ENCODE peak calls at places on chromosomes 2 and 18, in seven cellular contexts. D is GM13976, T is cardiac muscle cell, R is activated B cell treated with CpG ODN at 0.5 μM for 24 hours, Q is transverse colon, P is right atrium auricular region, S is psoas muscle. G is an unnamed sample.

GRCh38 chr18:9726936-9727335 is 18.8 kb downstream of the RAB31 start:
- DNase-seq in D (no peak), T (no peak), R (no peak), Q (no peak), P (peak), S (no peak), G (no peak)

GRCh38 chr18:74836296-74837139 is 238.8 kb downstream of the ZNF407 start:
- DNase-seq in D (no peak), T (peak), R (no peak), Q (peak), P (no peak), S (no peak), G (no peak)

GRCh38 chr2:147108553-147108952 is 736.3 kb upstream of the ACVR2A start:
- DNase-seq in D (no peak), T (no peak), R (no peak), Q (no peak), P (no peak), S (no peak), G (no peak)

GRCh38 chr2:10389596-10389995 is 58.5 kb downstream of the ODC1 start:
- DNase-seq in D (no peak), T (no peak), R (no peak), Q (peak), P (no peak), S (no peak), G (no peak)

GRCh38 chr2:10173258-10174005 is 50.9 kb downstream of the RRM2 start:
- DNase-seq in D (no peak), T (no peak), R (no peak), Q (no peak), P (no peak), S (no peak), G (no peak)

GRCh38 chr2:55430536-55430935 is 10.9 kb upstream of the CCDC88A start:
- DNase-seq in D (no peak), T (no peak), R (no peak), Q (no peak), P (no peak), S (no peak), G (no peak)

GRCh38 chr18:10290244-10291240 is 163.9 kb upstream of the APCDD1 start:
- DNase-seq in D (no peak), T (no peak), R (no peak), Q (no peak), P (no peak), S (no peak), G (no peak)

GRCh38 chr18:57575542-57575941 is 11.0 kb downstream of the FECH start:
- DNase-seq in D (no peak), T (no peak), R (no peak), Q (no peak), P (no peak), S (no peak), G (no peak)

GRCh38 chr2:182866095-182866460 is 359 bp downstream of the FRZB start:
- DNase-seq in D (peak), T (peak), R (no peak), Q (no peak), P (no peak), S (no peak), G (no peak)

GRCh38 chr2:199055336-199055735 is 402.4 kb downstream of the SATB2 start:
- DNase-seq in D (no peak), T (no peak), R (no peak), Q (no peak), P (no peak), S (no peak), G (no peak)

GRCh38 chr2:135664623-135665068 is 77.0 kb upstream of the UBXN4 start:
- DNase-seq in D (peak), T (no peak), R (no peak), Q (no peak), P (no peak), S (no peak), G (no peak)

GRCh38 chr2:101617786-101618185 is 79.7 kb upstream of the MAP4K4 start:
- DNase-seq in D (no peak), T (no peak), R (no peak), Q (no peak), P (no peak), S (no peak), G (no peak)

GRCh38 chr18:56789004-56789888 is 138.1 kb downstream of the WDR7 start:
- DNase-seq in D (peak), T (peak), R (no peak), Q (peak), P (peak), S (peak), G (no peak)

GRCh38 chr18:21857871-21858270 is 117.3 kb downstream of the MIB1 start:
- DNase-seq in D (peak), T (no peak), R (no peak), Q (no peak), P (no peak), S (no peak), G (no peak)

GRCh38 chr2:117686699-117687098 is 127.8 kb upstream of the DDX18 start:
- DNase-seq in D (peak), T (no peak), R (no peak), Q (no peak), P (no peak), S (no peak), G (no peak)

GRCh38 chr2:23549051-23549450 is 164.1 kb downstream of the KLHL29 start:
- DNase-seq in D (no peak), T (peak), R (no peak), Q (no peak), P (no peak), S (no peak), G (no peak)

GRCh38 chr2:166384774-166385173 is 9.0 kb upstream of the SCN9A start:
- DNase-seq in D (no peak), T (peak), R (no peak), Q (no peak), P (no peak), S (no peak), G (no peak)
- TF ChIP-seq CTCF in D (peak), T (peak), R (no peak), Q (peak), P (peak), S (peak), G (no peak)

DNA sequence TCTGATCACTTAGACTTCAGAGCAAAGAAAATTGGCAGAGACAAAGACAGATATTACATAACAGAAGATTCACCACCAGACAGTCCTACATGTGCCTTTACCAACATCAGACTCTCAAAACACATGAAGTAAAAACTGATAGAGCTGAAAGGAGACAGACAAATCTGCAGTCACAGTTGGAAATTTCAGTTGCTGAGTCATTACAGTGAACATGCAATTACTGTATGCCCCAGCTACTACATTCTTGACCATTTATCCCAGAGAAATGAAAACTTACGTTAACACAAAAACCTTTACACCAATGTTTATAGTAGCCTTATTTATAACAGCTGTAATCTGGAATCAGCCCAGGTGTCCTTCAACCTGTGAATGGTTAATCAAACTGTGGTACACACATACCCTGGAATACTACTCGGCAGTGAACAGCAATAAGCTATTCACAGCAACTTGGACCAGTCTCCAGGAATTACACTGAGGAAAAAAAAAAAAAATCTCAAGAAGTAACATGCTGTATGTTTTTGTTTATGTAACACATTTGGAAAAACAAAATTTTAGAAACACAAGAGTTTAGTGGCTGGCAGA is 7.5 kb upstream of the SCLY start:
- DNase-seq in D (no peak), T (no peak), R (no peak), Q (no peak), P (no peak), S (no peak), G (no peak)
- TF ChIP-seq CTCF in D (no peak), T (no peak), R (no peak), Q (no peak), P (no peak), S (no peak), G (no peak)

DNA sequence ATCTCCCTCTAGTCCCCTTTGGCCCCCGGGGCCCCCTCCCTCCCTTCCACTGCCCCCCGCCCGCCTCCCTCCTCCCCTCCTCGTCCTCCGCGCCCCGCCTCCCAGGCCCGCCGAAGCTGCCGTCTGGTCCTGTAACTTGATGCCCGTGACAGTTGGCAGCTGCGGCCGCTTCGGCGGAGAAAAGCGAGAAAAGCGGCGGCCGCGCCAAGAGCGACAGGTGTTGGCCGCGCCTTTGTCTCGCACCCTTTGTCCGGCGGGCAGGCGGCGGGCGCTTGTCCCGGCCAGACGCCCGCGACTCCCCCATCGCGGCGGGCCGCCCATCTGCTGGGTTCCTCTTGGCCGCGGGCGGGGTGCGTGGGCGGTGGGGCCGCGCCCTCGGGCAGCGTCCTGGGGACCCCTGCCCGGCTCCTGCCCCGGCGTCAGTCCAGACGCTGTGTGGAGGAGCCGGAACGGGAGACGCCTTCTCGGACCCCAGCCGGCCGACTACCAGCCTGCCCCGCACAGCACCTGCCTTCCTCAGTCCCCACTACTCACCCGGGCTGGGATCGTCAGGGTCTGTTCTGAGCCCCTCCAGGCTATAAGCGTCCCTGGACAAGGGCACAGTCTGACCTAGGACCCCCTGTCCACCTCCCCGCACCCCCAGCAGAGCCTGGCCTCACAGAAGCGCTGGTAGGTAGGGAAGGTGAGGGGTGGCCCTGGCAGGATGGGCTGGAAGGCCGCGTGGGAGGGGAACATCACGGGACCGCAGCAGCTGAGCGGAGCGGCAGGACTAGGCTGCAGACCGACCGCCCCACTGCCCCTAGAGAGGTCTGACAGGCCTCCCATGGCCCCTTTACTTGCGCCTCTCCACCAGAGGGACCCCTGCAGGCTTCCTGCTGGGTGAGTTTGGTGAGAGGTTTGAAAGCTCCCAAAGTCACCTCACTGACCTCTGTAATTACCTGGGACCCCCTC is 1.2 kb upstream of the HES6 start:
- DNase-seq in D (no peak), T (peak), R (peak), Q (peak), P (no peak), S (peak), G (no peak)
- TF ChIP-seq CTCF in D (no peak), T (no peak), R (no peak), Q (no peak), P (no peak), S (no peak), G (no peak)

GRCh38 chr2:12716250-12717190 is at the start of gene TRIB2:
- DNase-seq in D (peak), T (peak), R (peak), Q (peak), P (peak), S (peak), G (peak)
- TF ChIP-seq CTCF in D (no peak), T (no peak), R (no peak), Q (no peak), P (no peak), S (no peak), G (no peak)

GRCh38 chr2:240595381-240596079 is 9.0 kb downstream of the CAPN10 start:
- DNase-seq in D (peak), T (peak), R (no peak), Q (peak), P (no peak), S (peak), G (no peak)
- TF ChIP-seq CTCF in D (peak), T (peak), R (no peak), Q (no peak), P (peak), S (no peak), G (no peak)

DNA sequence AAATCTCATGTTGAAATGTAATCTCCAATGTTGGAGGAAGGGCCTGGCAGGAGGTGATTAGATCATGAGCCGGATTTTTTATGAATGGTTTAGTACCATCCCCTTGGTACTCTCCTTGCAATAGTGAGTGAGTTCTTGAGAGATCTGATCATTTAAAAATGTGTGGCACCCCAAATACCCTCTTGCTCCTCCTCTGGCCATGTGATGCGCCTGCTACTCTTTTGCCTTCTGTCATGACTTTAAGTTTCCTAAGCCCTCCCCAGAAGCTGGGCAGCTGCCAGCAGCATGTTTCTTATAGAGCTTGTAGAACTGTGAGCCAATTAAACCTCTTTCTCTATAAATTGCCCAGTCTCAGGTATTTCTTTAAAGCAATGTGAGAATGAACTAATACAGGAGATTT is 72.6 kb upstream of the FIGN start:
- DNase-seq in D (no peak), T (no peak), R (no peak), Q (no peak), P (no peak), S (no peak), G (no peak)
- TF ChIP-seq CTCF in D (no peak), T (no peak), R (no peak), Q (no peak), P (no peak), S (no peak), G (no peak)

GRCh38 chr2:97992836-97993825 is 2.6 kb downstream of the TMEM131 start:
- DNase-seq in D (no peak), T (no peak), R (no peak), Q (no peak), P (no peak), S (no peak), G (no peak)
- TF ChIP-seq CTCF in D (no peak), T (no peak), R (no peak), Q (no peak), P (no peak), S (no peak), G (no peak)

GRCh38 chr18:35969676-35970075 is 2.8 kb upstream of the RMP24 start:
- DNase-seq in D (no peak), T (no peak), R (no peak), Q (no peak), P (no peak), S (no peak), G (no peak)

GRCh38 chr18:35971661-35972196 is 750 bp upstream of the RMP24 start:
- DNase-seq in D (no peak), T (no peak), R (no peak), Q (peak), P (no peak), S (no peak), G (no peak)

GRCh38 chr18:35973650-35974049 is 1.2 kb downstream of the RMP24 start:
- DNase-seq in D (no peak), T (no peak), R (no peak), Q (no peak), P (no peak), S (no peak), G (no peak)

GRCh38 chr18:35974181-35974580 is 1.7 kb downstream of the RMP24 start:
- DNase-seq in D (no peak), T (no peak), R (no peak), Q (no peak), P (no peak), S (no peak), G (no peak)

DNA sequence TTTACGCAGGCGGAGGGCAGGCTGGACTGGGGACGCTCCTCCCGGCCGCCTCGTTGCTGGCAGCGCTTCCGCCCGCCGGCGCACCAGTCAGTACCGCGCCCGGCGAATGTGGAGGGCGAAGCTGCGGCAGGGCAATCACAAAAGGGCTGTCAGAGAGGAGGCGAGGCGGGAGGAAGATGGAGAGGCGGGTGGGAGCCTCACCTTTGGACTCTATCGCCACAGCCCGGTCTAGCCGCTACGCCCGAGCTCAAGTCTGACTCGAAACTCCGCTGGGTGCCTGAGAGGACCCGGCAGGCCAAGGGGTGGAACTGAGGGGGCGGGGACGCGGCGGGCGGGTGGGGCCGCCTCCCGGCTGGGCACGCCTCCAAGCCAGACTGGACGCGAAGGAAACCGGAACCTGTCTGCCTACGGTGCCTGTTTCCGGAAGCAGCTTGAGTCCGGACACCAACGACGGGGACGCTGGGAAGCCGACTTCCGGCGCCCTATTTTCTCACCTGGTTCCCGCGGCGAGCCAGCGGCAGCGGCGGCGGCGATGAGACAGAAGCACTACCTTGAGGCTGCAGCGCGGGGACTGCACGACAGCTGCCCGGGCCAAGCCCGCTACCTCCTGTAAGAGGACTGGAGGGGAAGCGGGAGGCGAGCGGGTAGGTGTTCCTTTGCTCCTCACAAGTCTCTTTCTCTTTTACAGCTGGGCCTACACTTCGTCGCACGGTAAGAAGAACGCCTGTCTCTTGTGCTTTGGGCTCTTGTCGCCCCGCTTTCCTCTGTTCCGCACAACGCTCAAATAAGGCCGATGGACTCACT is at the start of gene RMP24:
- DNase-seq in D (peak), T (peak), R (peak), Q (peak), P (peak), S (peak), G (peak)
- TF ChIP-seq CTCF in D (no peak), T (no peak), R (no peak), Q (no peak), P (peak), S (no peak), G (no peak)

GRCh38 chr2:174158003-174158402 is 90.3 kb downstream of the OLA1 start:
- DNase-seq in D (peak), T (peak), R (no peak), Q (peak), P (no peak), S (no peak), G (no peak)
- TF ChIP-seq CTCF in D (peak), T (peak), R (no peak), Q (peak), P (peak), S (peak), G (no peak)

G was measured in omental fat pad.